ENCODE peak calls at places on chromosomes 11 and 22, in four cellular contexts. K, N, Z and D are unnamed samples.

GRCh38 chr11:88086297-88086696 is 88.9 kb downstream of the RAB38 start:
- DNase-seq in K (no peak), N (no peak), Z (no peak), D (no peak)

GRCh38 chr11:102287963-102288744 is 29.1 kb upstream of the BIRC3 start:
- DNase-seq in K (peak), N (peak), Z (peak), D (peak)

GRCh38 chr11:41486436-41486835 is 27.0 kb upstream of the LRRC4C start:
- DNase-seq in Z (no peak), N (no peak), K (no peak), D (no peak)

GRCh38 chr11:71101606-71102005 is 150.8 kb downstream of the SHANK2 start:
- DNase-seq in Z (no peak), K (no peak), N (no peak), D (no peak)

GRCh38 chr11:121367434-121367833 is 74.9 kb downstream of the SC5D start:
- DNase-seq in Z (no peak), N (no peak), K (peak), D (peak)

GRCh38 chr11:33980896-33981295 is 70.6 kb upstream of the CAPRIN1 start:
- DNase-seq in K (no peak), N (no peak), Z (peak), D (no peak)

GRCh38 chr22:47322854-47323253 is 560.4 kb downstream of the TBC1D22A start:
- DNase-seq in Z (no peak), K (no peak), N (no peak), D (no peak)

GRCh38 chr11:69374110-69374981 is 80.4 kb downstream of the MYEOV start:
- DNase-seq in K (no peak), N (no peak), Z (peak), D (no peak)

GRCh38 chr22:45055936-45056335 is 46.1 kb upstream of the PHF21B start:
- DNase-seq in Z (no peak), N (no peak), K (no peak), D (no peak)

GRCh38 chr11:48012051-48012391 is 31.7 kb downstream of the PTPRJ start:
- DNase-seq in Z (no peak), K (no peak), N (no peak), D (no peak)

GRCh38 chr11:48043111-48043997 is 63.0 kb downstream of the PTPRJ start:
- DNase-seq in N (no peak), K (peak), Z (no peak), D (no peak)

GRCh38 chr11:108498046-108498815 is at the start of gene POGLUT3:
- DNase-seq in K (peak), N (no peak), Z (peak), D (no peak)

GRCh38 chr11:131749100-131749499 is 378.7 kb downstream of the NTM start:
- DNase-seq in N (no peak), K (no peak), Z (peak), D (peak)

GRCh38 chr22:18104566-18104965 is 6.0 kb upstream of the TUBA8 start:
- DNase-seq in Z (no peak), K (peak), N (no peak), D (no peak)

GRCh38 chr11:27440090-27440489 is 32.5 kb downstream of the LGR4 start:
- DNase-seq in N (no peak), K (no peak), Z (no peak), D (no peak)

GRCh38 chr11:64994318-64994717 is 2.5 kb downstream of the BATF2 start:
- DNase-seq in N (no peak), K (no peak), Z (no peak), D (no peak)

GRCh38 chr22:47192651-47193437 is 430.4 kb downstream of the TBC1D22A start:
- DNase-seq in N (no peak), K (peak), Z (no peak), D (no peak)

GRCh38 chr22:27698830-27699229 is 102.7 kb downstream of the MN1 start:
- DNase-seq in K (no peak), N (no peak), Z (no peak), D (no peak)

GRCh38 chr22:25417792-25418191 is 146.7 kb upstream of the GRK3 start:
- DNase-seq in Z (no peak), N (no peak), K (no peak), D (no peak)

GRCh38 chr11:27718346-27718852 is 18.1 kb upstream of the BDNF start:
- DNase-seq in N (peak), K (no peak), Z (peak), D (no peak)

GRCh38 chr11:10599388-10600175 is 31.1 kb upstream of the LYVE1 start:
- DNase-seq in Z (no peak), N (peak), K (no peak), D (no peak)

GRCh38 chr11:45021692-45022130 is 71.0 kb upstream of the TP53I11 start:
- DNase-seq in Z (peak), N (no peak), K (peak), D (peak)

GRCh38 chr11:100557830-100558611 is 129.1 kb upstream of the ARHGAP42 start:
- DNase-seq in N (no peak), Z (no peak), K (no peak), D (peak)

GRCh38 chr11:114987171-114987760 is 308.9 kb downstream of the NXPE2 start:
- DNase-seq in Z (no peak), K (no peak), N (no peak), D (no peak)

GRCh38 chr11:27456140-27456801 is 16.3 kb downstream of the LGR4 start:
- DNase-seq in Z (peak), K (no peak), N (no peak), D (no peak)

GRCh38 chr22:30574095-30574981 is at the start of gene GAL3ST1:
- DNase-seq in K (no peak), Z (no peak), N (no peak), D (no peak)

GRCh38 chr11:6259638-6260019 is at the start of gene CCKBR:
- DNase-seq in Z (no peak), N (no peak), K (no peak), D (no peak)

GRCh38 chr11:62732830-62733229 is 4.5 kb downstream of the TTC9C start:
- DNase-seq in N (no peak), Z (peak), K (peak), D (no peak)

GRCh38 chr11:3232956-3233355 is 739 bp upstream of the MRGPRE start:
- DNase-seq in N (no peak), K (no peak), Z (no peak), D (no peak)

GRCh38 chr11:3229673-3230630 is 2.3 kb downstream of the MRGPRE start:
- DNase-seq in Z (no peak), K (no peak), N (no peak), D (no peak)

GRCh38 chr11:3230636-3231549 is 1.3 kb downstream of the MRGPRE start:
- DNase-seq in K (no peak), Z (no peak), N (no peak), D (no peak)

GRCh38 chr11:3231550-3231850 is 717 bp downstream of the MRGPRE start:
- DNase-seq in N (no peak), K (no peak), Z (no peak), D (no peak)

DNA sequence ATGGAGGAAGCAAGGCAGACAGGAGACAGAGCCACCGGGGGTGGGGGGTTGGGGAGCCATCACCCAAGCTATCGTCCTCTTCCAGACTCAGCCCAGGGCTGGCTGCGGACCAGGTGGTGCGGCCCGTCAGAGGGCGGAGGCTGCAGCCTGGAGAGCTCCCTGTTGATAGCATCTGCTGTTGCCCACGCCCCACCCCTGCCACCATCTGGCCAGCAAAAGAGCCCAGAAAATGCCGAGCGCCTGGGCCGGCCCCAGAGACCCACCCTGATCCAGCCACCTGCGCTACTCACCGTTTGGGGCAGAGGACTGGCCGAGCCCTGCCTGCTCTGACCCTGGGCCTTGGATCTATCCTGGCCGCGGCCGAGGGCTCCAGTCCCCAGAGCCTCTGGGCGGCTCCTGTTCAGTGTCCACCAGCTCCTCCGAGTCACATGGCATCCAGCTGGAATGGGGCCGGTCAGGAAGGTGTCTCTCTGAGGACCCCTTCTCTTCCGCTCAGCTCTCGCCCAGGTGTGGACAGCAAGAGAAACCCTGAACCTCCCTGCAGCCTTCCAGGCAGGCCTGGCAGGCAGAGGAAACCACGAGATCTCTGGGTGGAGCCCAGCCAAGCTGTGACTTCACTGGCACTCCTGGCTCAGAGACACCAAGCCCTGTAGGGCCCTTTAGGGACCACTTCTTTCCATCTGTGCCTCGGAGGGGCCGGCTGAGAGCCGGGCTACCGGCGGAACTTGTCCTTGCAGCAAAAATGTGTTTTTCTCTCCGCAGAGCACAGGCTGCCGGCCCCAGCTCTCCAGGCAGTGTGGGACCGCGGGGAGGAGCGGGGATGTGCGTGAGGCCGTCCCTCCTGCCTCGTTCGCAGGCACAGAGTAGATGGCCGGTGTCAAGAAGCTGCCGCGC is at the start of gene MRGPRE:
- DNase-seq in K (no peak), Z (no peak), N (no peak), D (no peak)
- H3K4me3 ChIP-seq in K (no peak), Z (no peak), N (no peak), D (no peak)

GRCh38 chr22:41197808-41198585 is 7.1 kb upstream of the L3MBTL2 start:
- DNase-seq in K (peak), N (no peak), Z (peak), D (no peak)

GRCh38 chr22:41201146-41201545 is 4.0 kb upstream of the L3MBTL2 start:
- DNase-seq in N (no peak), Z (no peak), K (no peak), D (no peak)

GRCh38 chr22:41191467-41191866 is 13.6 kb upstream of the L3MBTL2 start:
- DNase-seq in Z (no peak), K (no peak), N (no peak), D (no peak)

GRCh38 chr22:41193829-41194228 is 11.3 kb upstream of the L3MBTL2 start:
- DNase-seq in K (no peak), Z (no peak), N (no peak), D (no peak)

DNA sequence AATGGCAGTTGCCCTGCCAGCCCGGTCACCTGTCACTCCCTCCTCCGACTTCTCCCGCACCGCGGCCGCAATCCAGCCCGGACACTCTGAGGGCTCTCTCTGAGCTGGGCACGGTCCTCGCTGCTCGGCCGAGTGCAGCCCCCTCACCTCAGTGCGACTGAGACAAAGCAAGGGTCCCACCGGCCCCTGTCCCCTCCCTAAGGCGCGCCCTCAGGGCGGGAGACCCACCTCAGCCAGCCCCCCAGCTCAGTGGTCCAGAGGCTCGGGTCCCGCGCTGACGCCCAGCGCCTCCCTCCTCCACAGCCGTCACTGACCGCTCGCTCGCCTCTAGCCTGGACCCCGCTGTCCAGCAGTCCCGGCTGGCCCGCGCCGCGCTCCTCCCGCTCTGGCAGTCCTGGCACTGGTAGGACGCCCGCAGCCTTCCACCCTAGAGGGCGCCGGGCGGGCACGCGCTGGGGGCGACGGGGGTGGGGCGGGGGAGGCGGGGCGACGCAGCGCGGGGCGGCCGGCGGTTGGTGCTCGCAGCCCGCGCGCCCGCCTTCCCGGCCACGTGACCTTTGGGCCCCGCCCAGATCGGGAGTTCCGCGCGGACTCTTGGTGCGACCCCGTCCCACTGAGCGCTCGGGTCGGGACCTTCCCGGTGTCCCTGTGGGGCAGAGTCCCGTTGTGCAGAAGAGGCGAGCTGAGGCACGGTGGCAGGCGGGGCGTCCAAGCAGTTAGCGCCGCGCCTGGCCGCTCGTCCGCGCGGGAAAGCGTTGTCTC is 7.9 kb upstream of the L3MBTL2 start:
- DNase-seq in Z (peak), K (peak), N (no peak), D (no peak)
- H3K4me3 ChIP-seq in Z (peak), K (peak), N (peak), D (peak)

GRCh38 chr11:15653191-15653590 is 538.5 kb downstream of the INSC start:
- DNase-seq in Z (no peak), K (no peak), N (no peak), D (no peak)

GRCh38 chr11:15651033-15651432 is 536.3 kb downstream of the INSC start:
- DNase-seq in Z (no peak), N (no peak), K (no peak), D (no peak)

GRCh38 chr11:15649371-15650104 is 534.8 kb downstream of the INSC start:
- DNase-seq in Z (no peak), K (no peak), N (no peak), D (no peak)

GRCh38 chr11:15650105-15650938 is 535.6 kb downstream of the INSC start:
- DNase-seq in N (peak), K (peak), Z (peak), D (peak)

DNA sequence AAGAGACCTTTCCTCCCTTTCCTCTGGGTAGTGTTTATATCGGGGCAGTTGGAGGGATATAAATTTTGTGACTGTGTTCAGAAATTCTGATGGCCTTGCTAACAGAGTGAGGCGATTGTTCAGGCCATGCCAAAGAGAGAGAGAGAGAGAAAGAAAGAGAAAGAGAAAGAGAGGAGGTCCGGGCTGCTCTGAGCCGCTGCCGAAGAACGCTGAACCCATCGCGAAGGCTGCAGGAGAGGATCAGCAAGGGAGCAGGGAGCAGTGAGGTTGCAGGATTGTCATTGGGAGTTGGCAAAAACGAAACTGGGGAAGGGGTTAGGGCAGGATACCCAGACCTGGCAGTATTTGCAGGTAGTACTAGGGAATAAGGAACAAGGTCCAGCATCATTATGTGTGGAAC is 537.1 kb downstream of the INSC start:
- DNase-seq in Z (no peak), K (no peak), N (no peak), D (no peak)
- H3K4me3 ChIP-seq in Z (no peak), K (no peak), N (no peak), D (no peak)

DNA sequence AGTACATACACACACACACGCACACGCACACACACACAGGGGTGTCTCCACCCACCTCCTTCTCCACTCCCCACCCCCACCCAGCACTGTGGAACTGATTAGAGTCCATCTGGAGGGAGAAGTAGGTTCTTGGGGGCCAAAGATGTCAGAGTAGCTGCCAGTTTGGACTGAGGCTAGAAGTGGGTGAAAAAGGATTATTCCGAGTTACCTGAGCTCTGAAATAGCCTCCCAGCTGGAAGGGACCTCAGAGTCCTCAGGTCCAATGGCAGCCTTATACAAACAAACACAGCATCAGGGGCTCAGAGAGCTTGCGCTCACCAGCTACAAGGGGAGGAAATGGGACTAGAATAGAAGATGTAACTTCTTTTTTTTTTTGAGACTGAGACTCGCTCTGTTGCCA is 20.8 kb downstream of the IL10RA start:
- DNase-seq in N (no peak), Z (no peak), K (no peak), D (no peak)
- H3K4me3 ChIP-seq in N (no peak), Z (no peak), K (no peak), D (no peak)

DNA sequence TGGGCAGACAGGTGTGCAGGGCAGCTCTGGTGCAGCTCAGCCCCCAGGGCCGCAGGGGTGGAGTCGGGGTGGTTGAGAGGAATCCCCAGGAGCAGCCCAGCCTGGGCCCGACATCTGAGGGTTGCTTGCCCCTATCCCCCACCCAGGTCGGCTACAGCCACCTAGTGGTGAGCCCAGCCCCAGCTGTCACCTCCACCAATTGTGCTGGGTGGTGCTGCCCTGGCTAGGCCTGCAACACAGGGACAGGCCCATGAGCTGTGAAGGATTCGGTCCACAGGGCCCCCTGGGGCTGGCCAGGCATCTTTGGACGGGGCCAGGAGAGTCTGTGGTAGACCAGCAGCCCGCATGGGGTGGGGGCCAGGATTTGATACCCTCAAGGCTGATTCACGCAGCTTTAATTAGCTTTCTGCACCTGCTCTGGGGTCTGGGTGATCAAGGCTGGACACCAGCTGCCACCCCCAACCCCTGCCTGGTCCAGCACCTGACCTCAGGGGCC is 29.5 kb downstream of the RTN4R start:
- DNase-seq in N (no peak), K (peak), Z (peak), D (no peak)
- H3K4me3 ChIP-seq in N (no peak), K (peak), Z (no peak), D (no peak)